ENCODE peak calls at places on chromosome 16, in ten cellular contexts. One of them, this sample, is unnamed.

GRCh38 chr16:54242199-54242598 is 44.4 kb downstream of the IRX3 start:
- DNase-seq in heart right ventricle: no peak
- DNase-seq in colonic mucosa: no peak
- DNase-seq in right lobe of liver: no peak
- DNase-seq in right atrium auricular region: peak; percentile 23
- DNase-seq in ascending aorta: no peak
- DNase-seq in cardiac muscle cell: peak; percentile 29
- DNase-seq in mucosa of descending colon: no peak
- DNase-seq in endothelial cell of umbilical vein: peak; percentile 4
- DNase-seq in lower lobe of right lung: no peak
- DNase-seq in this sample: no peak

GRCh38 chr16:72936408-72936807 is 111.5 kb downstream of the ZFHX3 start:
- DNase-seq in heart right ventricle: no peak
- DNase-seq in colonic mucosa: no peak
- DNase-seq in right lobe of liver: no peak
- DNase-seq in right atrium auricular region: no peak
- DNase-seq in ascending aorta: no peak
- DNase-seq in cardiac muscle cell: no peak
- DNase-seq in mucosa of descending colon: no peak
- DNase-seq in endothelial cell of umbilical vein: no peak
- DNase-seq in lower lobe of right lung: no peak
- DNase-seq in this sample: no peak

GRCh38 chr16:88264641-88265285 is 118.0 kb upstream of the ZNF469 start:
- DNase-seq in heart right ventricle: peak; percentile 87
- DNase-seq in colonic mucosa: peak; percentile 95
- DNase-seq in right lobe of liver: peak; percentile 93
- DNase-seq in right atrium auricular region: peak; percentile 99
- DNase-seq in ascending aorta: peak; percentile 98
- DNase-seq in cardiac muscle cell: peak; percentile 33
- DNase-seq in mucosa of descending colon: peak; percentile 78
- DNase-seq in endothelial cell of umbilical vein: peak; percentile 91
- DNase-seq in lower lobe of right lung: peak; percentile 95
- DNase-seq in this sample: peak; percentile 94

GRCh38 chr16:77406680-77407079 is 28.2 kb downstream of the ADAMTS18 start:
- DNase-seq in heart right ventricle: no peak
- DNase-seq in colonic mucosa: no peak
- DNase-seq in right lobe of liver: no peak
- DNase-seq in right atrium auricular region: no peak
- DNase-seq in ascending aorta: no peak
- DNase-seq in cardiac muscle cell: no peak
- DNase-seq in mucosa of descending colon: no peak
- DNase-seq in endothelial cell of umbilical vein: peak; percentile 32
- DNase-seq in lower lobe of right lung: no peak
- DNase-seq in this sample: no peak

GRCh38 chr16:3158498-3159314 is 23.9 kb downstream of the ZNF213 start:
- DNase-seq in heart right ventricle: peak; percentile 85
- DNase-seq in colonic mucosa: peak; percentile 95
- DNase-seq in right lobe of liver: peak; percentile 94
- DNase-seq in right atrium auricular region: peak; percentile 79
- DNase-seq in ascending aorta: peak; percentile 92
- DNase-seq in cardiac muscle cell: peak; percentile 54
- DNase-seq in mucosa of descending colon: peak; percentile 94
- DNase-seq in endothelial cell of umbilical vein: peak; percentile 84
- DNase-seq in lower lobe of right lung: peak; percentile 92
- DNase-seq in this sample: peak; percentile 84

GRCh38 chr16:81527477-81528178 is 83.0 kb downstream of the CMIP start:
- DNase-seq in heart right ventricle: no peak
- DNase-seq in colonic mucosa: no peak
- DNase-seq in right lobe of liver: no peak
- DNase-seq in right atrium auricular region: no peak
- DNase-seq in ascending aorta: no peak
- DNase-seq in cardiac muscle cell: no peak
- DNase-seq in mucosa of descending colon: no peak
- DNase-seq in endothelial cell of umbilical vein: no peak
- DNase-seq in lower lobe of right lung: no peak
- DNase-seq in this sample: no peak

GRCh38 chr16:30382398-30383015 is at the start of gene SEPTIN1:
- DNase-seq in heart right ventricle: no peak
- DNase-seq in colonic mucosa: no peak
- DNase-seq in right lobe of liver: no peak
- DNase-seq in right atrium auricular region: no peak
- DNase-seq in ascending aorta: no peak
- DNase-seq in cardiac muscle cell: no peak
- DNase-seq in mucosa of descending colon: peak; percentile 66
- DNase-seq in endothelial cell of umbilical vein: no peak
- DNase-seq in lower lobe of right lung: no peak
- DNase-seq in this sample: no peak

GRCh38 chr16:73768786-73769203 is 527.8 kb upstream of the PSMD7 start:
- DNase-seq in heart right ventricle: no peak
- DNase-seq in colonic mucosa: no peak
- DNase-seq in right lobe of liver: no peak
- DNase-seq in right atrium auricular region: no peak
- DNase-seq in ascending aorta: peak; percentile 86
- DNase-seq in cardiac muscle cell: no peak
- DNase-seq in mucosa of descending colon: no peak
- DNase-seq in endothelial cell of umbilical vein: no peak
- DNase-seq in lower lobe of right lung: no peak
- DNase-seq in this sample: peak; percentile 82

GRCh38 chr16:841455-842060 is 41.0 kb upstream of the GNG13 start:
- DNase-seq in heart right ventricle: no peak
- DNase-seq in colonic mucosa: no peak
- DNase-seq in right lobe of liver: no peak
- DNase-seq in right atrium auricular region: no peak
- DNase-seq in ascending aorta: no peak
- DNase-seq in cardiac muscle cell: no peak
- DNase-seq in mucosa of descending colon: no peak
- DNase-seq in endothelial cell of umbilical vein: no peak
- DNase-seq in lower lobe of right lung: no peak
- DNase-seq in this sample: no peak

GRCh38 chr16:78490847-78491246 is 391.4 kb downstream of the WWOX start:
- DNase-seq in heart right ventricle: no peak
- DNase-seq in colonic mucosa: no peak
- DNase-seq in right lobe of liver: no peak
- DNase-seq in right atrium auricular region: no peak
- DNase-seq in ascending aorta: peak; percentile 64
- DNase-seq in cardiac muscle cell: no peak
- DNase-seq in mucosa of descending colon: no peak
- DNase-seq in endothelial cell of umbilical vein: no peak
- DNase-seq in lower lobe of right lung: no peak
- DNase-seq in this sample: no peak

GRCh38 chr16:14284930-14285541 is 213.9 kb downstream of the MRTFB start:
- DNase-seq in heart right ventricle: no peak
- DNase-seq in colonic mucosa: no peak
- DNase-seq in right lobe of liver: peak; percentile 72
- DNase-seq in right atrium auricular region: no peak
- DNase-seq in ascending aorta: no peak
- DNase-seq in cardiac muscle cell: peak; percentile 71
- DNase-seq in mucosa of descending colon: no peak
- DNase-seq in endothelial cell of umbilical vein: peak; percentile 76
- DNase-seq in lower lobe of right lung: peak; percentile 79
- DNase-seq in this sample: peak; percentile 73

GRCh38 chr16:15961060-15961511 is 11.7 kb downstream of the ABCC1 start:
- DNase-seq in heart right ventricle: no peak
- DNase-seq in colonic mucosa: no peak
- DNase-seq in right lobe of liver: no peak
- DNase-seq in right atrium auricular region: no peak
- DNase-seq in ascending aorta: no peak
- DNase-seq in cardiac muscle cell: no peak
- DNase-seq in mucosa of descending colon: no peak
- DNase-seq in endothelial cell of umbilical vein: peak; percentile 77
- DNase-seq in lower lobe of right lung: no peak
- DNase-seq in this sample: peak; percentile 85

GRCh38 chr16:58046936-58047335 is 21.4 kb downstream of the MMP15 start:
- DNase-seq in heart right ventricle: no peak
- DNase-seq in colonic mucosa: peak; percentile 35
- DNase-seq in right lobe of liver: no peak
- DNase-seq in right atrium auricular region: no peak
- DNase-seq in ascending aorta: no peak
- DNase-seq in cardiac muscle cell: no peak
- DNase-seq in mucosa of descending colon: peak; percentile 68
- DNase-seq in endothelial cell of umbilical vein: no peak
- DNase-seq in lower lobe of right lung: no peak
- DNase-seq in this sample: no peak

GRCh38 chr16:78750611-78751010 is 651.2 kb downstream of the WWOX start:
- DNase-seq in heart right ventricle: no peak
- DNase-seq in colonic mucosa: no peak
- DNase-seq in right lobe of liver: no peak
- DNase-seq in right atrium auricular region: no peak
- DNase-seq in ascending aorta: no peak
- DNase-seq in cardiac muscle cell: no peak
- DNase-seq in mucosa of descending colon: no peak
- DNase-seq in endothelial cell of umbilical vein: no peak
- DNase-seq in lower lobe of right lung: no peak
- DNase-seq in this sample: no peak

DNA sequence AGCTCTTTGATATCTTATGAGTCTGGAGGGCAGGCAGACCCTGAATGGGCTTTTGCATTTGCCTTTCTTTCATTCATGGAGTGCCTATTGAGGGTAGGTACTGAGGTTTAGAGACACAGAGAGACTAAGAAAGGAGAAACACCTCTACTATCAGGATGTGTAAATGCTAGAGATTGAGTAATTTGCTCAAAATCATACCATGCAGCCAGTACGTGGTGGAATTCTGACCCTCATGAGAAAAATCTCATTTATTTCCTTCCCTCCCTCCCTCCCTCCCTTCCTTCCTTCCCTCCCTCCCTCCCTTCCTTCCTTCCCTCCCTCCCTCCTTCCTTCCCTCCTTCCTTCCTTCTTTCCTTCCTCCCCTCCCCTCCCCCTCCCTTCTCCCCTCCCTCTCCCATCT is 18.4 kb upstream of the NFATC3 start:
- DNase-seq in heart right ventricle: no peak
- DNase-seq in colonic mucosa: no peak
- DNase-seq in right lobe of liver: no peak
- DNase-seq in right atrium auricular region: no peak
- DNase-seq in ascending aorta: no peak
- DNase-seq in cardiac muscle cell: no peak
- DNase-seq in mucosa of descending colon: no peak
- DNase-seq in endothelial cell of umbilical vein: no peak
- DNase-seq in lower lobe of right lung: no peak
- DNase-seq in this sample: no peak
- H3K4me1 ChIP-seq in heart right ventricle: peaks cover 66% of the 10 kb centered on the region
- H3K4me1 ChIP-seq in colonic mucosa: peaks cover 8% of the 10 kb centered on the region
- H3K4me1 ChIP-seq in right lobe of liver: peaks cover 13% of the 10 kb centered on the region
- H3K4me1 ChIP-seq in right atrium auricular region: peaks cover 39% of the 10 kb centered on the region
- H3K4me1 ChIP-seq in ascending aorta: peaks cover 26% of the 10 kb centered on the region
- H3K4me1 ChIP-seq in cardiac muscle cell: no peaks in the 10 kb centered on the region
- H3K4me1 ChIP-seq in mucosa of descending colon: peaks cover 20% of the 10 kb centered on the region
- H3K4me1 ChIP-seq in endothelial cell of umbilical vein: peaks cover 19% of the 10 kb centered on the region
- H3K4me1 ChIP-seq in lower lobe of right lung: peaks cover 80% of the 10 kb centered on the region
- H3K4me1 ChIP-seq in this sample: peaks cover 13% of the 10 kb centered on the region

GRCh38 chr16:49830873-49831272 is 25.0 kb downstream of the ZNF423 start:
- DNase-seq in heart right ventricle: no peak
- DNase-seq in colonic mucosa: no peak
- DNase-seq in right lobe of liver: no peak
- DNase-seq in right atrium auricular region: no peak
- DNase-seq in ascending aorta: no peak
- DNase-seq in cardiac muscle cell: no peak
- DNase-seq in mucosa of descending colon: no peak
- DNase-seq in endothelial cell of umbilical vein: no peak
- DNase-seq in lower lobe of right lung: no peak
- DNase-seq in this sample: no peak

GRCh38 chr16:49833055-49833454 is 22.9 kb downstream of the ZNF423 start:
- DNase-seq in heart right ventricle: peak; percentile 70
- DNase-seq in colonic mucosa: peak; percentile 54
- DNase-seq in right lobe of liver: peak; percentile 52
- DNase-seq in right atrium auricular region: peak; percentile 88
- DNase-seq in ascending aorta: peak; percentile 82
- DNase-seq in cardiac muscle cell: no peak
- DNase-seq in mucosa of descending colon: peak; percentile 44
- DNase-seq in endothelial cell of umbilical vein: peak; percentile 77
- DNase-seq in lower lobe of right lung: peak; percentile 62
- DNase-seq in this sample: peak; percentile 33

GRCh38 chr16:49834496-49835009 is 21.4 kb downstream of the ZNF423 start:
- DNase-seq in heart right ventricle: peak; percentile 80
- DNase-seq in colonic mucosa: peak; percentile 45
- DNase-seq in right lobe of liver: no peak
- DNase-seq in right atrium auricular region: no peak
- DNase-seq in ascending aorta: peak; percentile 88
- DNase-seq in cardiac muscle cell: peak; percentile 37
- DNase-seq in mucosa of descending colon: peak; percentile 50
- DNase-seq in endothelial cell of umbilical vein: no peak
- DNase-seq in lower lobe of right lung: peak; percentile 59
- DNase-seq in this sample: peak; percentile 41

GRCh38 chr16:49833796-49834195 is 22.1 kb downstream of the ZNF423 start:
- DNase-seq in heart right ventricle: peak; percentile 49
- DNase-seq in colonic mucosa: no peak
- DNase-seq in right lobe of liver: no peak
- DNase-seq in right atrium auricular region: no peak
- DNase-seq in ascending aorta: peak; percentile 78
- DNase-seq in cardiac muscle cell: no peak
- DNase-seq in mucosa of descending colon: no peak
- DNase-seq in endothelial cell of umbilical vein: no peak
- DNase-seq in lower lobe of right lung: no peak
- DNase-seq in this sample: no peak

DNA sequence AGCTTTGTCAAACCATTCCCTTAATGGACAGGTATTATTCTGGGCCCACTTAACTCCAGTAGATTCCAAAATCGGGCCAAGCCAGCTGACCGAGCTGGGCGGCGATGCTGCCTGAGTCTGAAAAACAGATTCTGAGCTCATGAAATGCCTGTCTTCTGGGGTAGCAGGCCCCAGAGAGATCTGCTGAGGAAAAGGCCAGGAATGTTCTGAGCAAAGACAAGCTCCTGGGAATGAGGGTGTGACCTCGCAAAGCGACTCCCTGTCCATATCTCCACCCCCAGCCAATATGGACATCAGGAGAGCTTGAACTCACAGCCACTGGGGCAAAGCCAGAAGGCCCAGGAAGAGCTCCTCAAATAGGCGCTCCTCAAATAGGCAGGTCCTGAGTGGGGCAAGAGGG is 23.7 kb downstream of the ZNF423 start:
- DNase-seq in heart right ventricle: peak; percentile 33
- DNase-seq in colonic mucosa: no peak
- DNase-seq in right lobe of liver: no peak
- DNase-seq in right atrium auricular region: peak; percentile 82
- DNase-seq in ascending aorta: peak; percentile 85
- DNase-seq in cardiac muscle cell: no peak
- DNase-seq in mucosa of descending colon: no peak
- DNase-seq in endothelial cell of umbilical vein: no peak
- DNase-seq in lower lobe of right lung: no peak
- DNase-seq in this sample: no peak
- H3K4me1 ChIP-seq in heart right ventricle: peaks cover 69% of the 10 kb centered on the region
- H3K4me1 ChIP-seq in colonic mucosa: no peaks in the 10 kb centered on the region
- H3K4me1 ChIP-seq in right lobe of liver: no peaks in the 10 kb centered on the region
- H3K4me1 ChIP-seq in right atrium auricular region: peaks cover 74% of the 10 kb centered on the region
- H3K4me1 ChIP-seq in ascending aorta: peaks cover 74% of the 10 kb centered on the region
- H3K4me1 ChIP-seq in cardiac muscle cell: peaks cover 32% of the 10 kb centered on the region
- H3K4me1 ChIP-seq in mucosa of descending colon: peaks cover 3% of the 10 kb centered on the region
- H3K4me1 ChIP-seq in endothelial cell of umbilical vein: peaks cover 10% of the 10 kb centered on the region
- H3K4me1 ChIP-seq in lower lobe of right lung: peaks cover 70% of the 10 kb centered on the region
- H3K4me1 ChIP-seq in this sample: no peaks in the 10 kb centered on the region

GRCh38 chr16:27246439-27246838 is 22.1 kb downstream of the NSMCE1 start:
- DNase-seq in heart right ventricle: no peak
- DNase-seq in colonic mucosa: no peak
- DNase-seq in right lobe of liver: no peak
- DNase-seq in right atrium auricular region: peak; percentile 52
- DNase-seq in ascending aorta: no peak
- DNase-seq in cardiac muscle cell: no peak
- DNase-seq in mucosa of descending colon: no peak
- DNase-seq in endothelial cell of umbilical vein: no peak
- DNase-seq in lower lobe of right lung: no peak
- DNase-seq in this sample: no peak
- H3K4me1 ChIP-seq in heart right ventricle: peaks cover 66% of the 10 kb centered on the region
- H3K4me1 ChIP-seq in colonic mucosa: peaks cover 18% of the 10 kb centered on the region
- H3K4me1 ChIP-seq in right lobe of liver: peaks cover 4% of the 10 kb centered on the region
- H3K4me1 ChIP-seq in right atrium auricular region: peaks cover 50% of the 10 kb centered on the region
- H3K4me1 ChIP-seq in ascending aorta: peaks cover 46% of the 10 kb centered on the region
- H3K4me1 ChIP-seq in cardiac muscle cell: peaks cover 28% of the 10 kb centered on the region
- H3K4me1 ChIP-seq in mucosa of descending colon: peaks cover 34% of the 10 kb centered on the region
- H3K4me1 ChIP-seq in endothelial cell of umbilical vein: peaks cover 49% of the 10 kb centered on the region
- H3K4me1 ChIP-seq in lower lobe of right lung: peaks cover 49% of the 10 kb centered on the region
- H3K4me1 ChIP-seq in this sample: peaks cover 31% of the 10 kb centered on the region

GRCh38 chr16:75079346-75079926 is 37.1 kb downstream of the LDHD start:
- DNase-seq in heart right ventricle: no peak
- DNase-seq in colonic mucosa: no peak
- DNase-seq in right lobe of liver: no peak
- DNase-seq in right atrium auricular region: no peak
- DNase-seq in ascending aorta: no peak
- DNase-seq in cardiac muscle cell: no peak
- DNase-seq in mucosa of descending colon: no peak
- DNase-seq in endothelial cell of umbilical vein: no peak
- DNase-seq in lower lobe of right lung: no peak
- DNase-seq in this sample: no peak
- H3K4me1 ChIP-seq in heart right ventricle: peaks cover 50% of the 10 kb centered on the region
- H3K4me1 ChIP-seq in colonic mucosa: no peaks in the 10 kb centered on the region
- H3K4me1 ChIP-seq in right lobe of liver: peaks cover 22% of the 10 kb centered on the region
- H3K4me1 ChIP-seq in right atrium auricular region: peaks cover 33% of the 10 kb centered on the region
- H3K4me1 ChIP-seq in ascending aorta: no peaks in the 10 kb centered on the region
- H3K4me1 ChIP-seq in cardiac muscle cell: peaks cover 13% of the 10 kb centered on the region
- H3K4me1 ChIP-seq in mucosa of descending colon: peaks cover 4% of the 10 kb centered on the region
- H3K4me1 ChIP-seq in endothelial cell of umbilical vein: peaks cover 13% of the 10 kb centered on the region
- H3K4me1 ChIP-seq in lower lobe of right lung: peaks cover 23% of the 10 kb centered on the region
- H3K4me1 ChIP-seq in this sample: peaks cover 2% of the 10 kb centered on the region

This sample was measured in fibroblast of lung.